ENCODE peak calls at places on chromosomes 2 and 18, in nine cellular contexts. H is SW 1271, P is NCI-H1105 treated with DMSO at 0.1 percent for 48 hours, D is Daoy, Q is adrenal gland, K is D341Med, A is fibroblast of mammary gland, N is GM13977, I is MCF 10A. T is an unnamed sample.

GRCh38 chr2:127968610-127969339 is 59.1 kb downstream of the SAP130 start:
- DNase-seq in N (no peak), H (no peak), A (no peak), D (no peak), K (no peak), P (no peak), Q (peak), I (peak), T (no peak)

GRCh38 chr2:240986787-240987411 is 11.5 kb upstream of the SNED1 start:
- DNase-seq in P (no peak), A (peak), Q (peak), K (no peak), N (no peak), H (no peak), I (peak), D (peak), T (no peak)

GRCh38 chr18:3012306-3012919 is 531 bp downstream of the LPIN2 start:
- DNase-seq in P (peak), A (peak), D (peak), Q (peak), K (peak), I (no peak), H (no peak), N (no peak), T (peak)

GRCh38 chr2:9030882-9031645 is 27.6 kb upstream of the MBOAT2 start:
- DNase-seq in P (no peak), I (peak), Q (no peak), A (peak), D (no peak), K (no peak), H (no peak), N (no peak), T (no peak)

GRCh38 chr2:77604953-77605947 is 83.1 kb upstream of the LRRTM4 start:
- DNase-seq in P (no peak), D (no peak), K (no peak), H (no peak), A (no peak), N (no peak), I (no peak), Q (no peak), T (no peak)

GRCh38 chr18:33114749-33115148 is 325.8 kb downstream of the CCDC178 start:
- DNase-seq in N (no peak), H (no peak), D (no peak), P (peak), K (no peak), Q (no peak), I (no peak), A (no peak), T (no peak)

GRCh38 chr2:47070920-47071824 is 83.9 kb downstream of the STPG4 start:
- DNase-seq in N (peak), P (no peak), H (peak), Q (peak), D (peak), K (no peak), I (peak), A (peak), T (peak)

GRCh38 chr18:74152270-74152669 is 3.9 kb downstream of the TIMM21 start:
- DNase-seq in A (no peak), D (no peak), Q (no peak), K (no peak), H (no peak), P (no peak), N (no peak), I (no peak), T (no peak)

GRCh38 chr2:17233157-17233556 is 285.1 kb downstream of the RAD51AP2 start:
- DNase-seq in D (no peak), H (no peak), A (no peak), N (no peak), Q (no peak), I (no peak), K (no peak), P (no peak), T (no peak)

GRCh38 chr18:78623142-78623541 is 356.5 kb upstream of the SALL3 start:
- DNase-seq in I (no peak), N (no peak), K (no peak), P (no peak), D (no peak), A (no peak), Q (no peak), H (no peak), T (no peak)

GRCh38 chr2:135997380-135997779 is 12.0 kb upstream of the DARS1 start:
- DNase-seq in P (no peak), D (peak), Q (peak), K (no peak), A (no peak), I (no peak), N (no peak), H (no peak), T (no peak)